ENCODE peak calls at places on chromosomes 12 and 14, in four cellular contexts. V is tibial artery; E is NCI-H460; Y is activated naive CD4-positive, alpha-beta T cell. D is an unnamed sample.

GRCh38 chr12:122389677-122390076 is 32.8 kb downstream of the CLIP1 start:
- DNase-seq in V (no peak), E (no peak), Y (no peak), D (no peak)

GRCh38 chr12:6507102-6507998 is 13.4 kb downstream of the NCAPD2 start:
- DNase-seq in V (no peak), E (no peak), Y (no peak), D (no peak)

GRCh38 chr14:104386281-104386841 is 193.2 kb upstream of the C14orf180 start:
- DNase-seq in V (peak), E (no peak), Y (no peak), D (peak)

GRCh38 chr14:102940729-102941362 is 18.4 kb downstream of the AMN start:
- DNase-seq in V (no peak), E (no peak), Y (no peak), D (no peak)

GRCh38 chr14:34049769-34050168 is 98.9 kb upstream of the EGLN3 start:
- DNase-seq in V (no peak), E (no peak), Y (no peak), D (no peak)

GRCh38 chr14:61153914-61154545 is 127.1 kb downstream of the TMEM30B start:
- DNase-seq in V (no peak), E (no peak), Y (no peak), D (no peak)

GRCh38 chr12:87991483-87991882 is 37.7 kb downstream of the C12orf50 start:
- DNase-seq in V (no peak), E (no peak), Y (no peak), D (no peak)

GRCh38 chr14:61923348-61923747 is 161.1 kb downstream of the SNAPC1 start:
- DNase-seq in V (no peak), E (no peak), Y (no peak), D (no peak)

GRCh38 chr12:48903982-48904411 is 21.3 kb downstream of the FKBP11 start:
- DNase-seq in V (peak), E (peak), Y (peak), D (peak)

GRCh38 chr12:39892146-39892545 is 213.7 kb downstream of the SLC2A13 start:
- DNase-seq in V (peak), E (no peak), Y (no peak), D (no peak)

GRCh38 chr14:23366163-23366921 is 1.4 kb upstream of the EFS start:
- DNase-seq in V (peak), E (no peak), Y (no peak), D (no peak)

GRCh38 chr12:79935624-79936040 is 735 bp upstream of the PPP1R12A start:
- DNase-seq in V (no peak), E (no peak), Y (no peak), D (no peak)

GRCh38 chr12:93292731-93293566 is 84.8 kb upstream of the NUDT4 start:
- DNase-seq in V (no peak), E (no peak), Y (no peak), D (no peak)

GRCh38 chr12:75944097-75944904 is 87.3 kb downstream of the PHLDA1 start:
- DNase-seq in V (no peak), E (peak), Y (no peak), D (peak)